ENCODE peak calls at places on chromosomes 3 and 15, in seven cellular contexts. E, O, D, W, F, J and K are unnamed samples.

GRCh38 chr3:175129126-175129525 is 270.0 kb downstream of the NAALADL2 start:
- DNase-seq in O (no peak), E (peak), D (no peak), F (no peak), J (no peak), W (no peak), K (no peak)

GRCh38 chr3:123883111-123883510 is 1.0 kb downstream of the MYLK start:
- DNase-seq in F (no peak), J (no peak), O (no peak), W (no peak), D (no peak), E (no peak), K (no peak)

GRCh38 chr3:13070622-13071021 is 2.6 kb downstream of the IQSEC1 start:
- DNase-seq in D (no peak), E (no peak), W (no peak), F (no peak), O (no peak), J (no peak), K (no peak)

GRCh38 chr15:90394702-90395442 is 6.8 kb downstream of the IQGAP1 start:
- DNase-seq in W (no peak), D (no peak), F (no peak), O (no peak), J (no peak), E (no peak), K (no peak)

GRCh38 chr3:41708176-41708575 is 253.7 kb downstream of the ULK4 start:
- DNase-seq in D (no peak), O (no peak), F (no peak), J (no peak), W (no peak), E (no peak), K (no peak)

GRCh38 chr3:44117239-44117638 is 124.4 kb upstream of the TOPAZ1 start:
- DNase-seq in W (no peak), E (no peak), D (no peak), O (no peak), J (no peak), F (no peak), K (no peak)

GRCh38 chr3:100650651-100651611 is 41.5 kb downstream of the ADGRG7 start:
- DNase-seq in O (no peak), F (no peak), J (no peak), W (no peak), D (no peak), E (peak), K (peak)

GRCh38 chr3:139978966-139979365 is 44.0 kb downstream of the CLSTN2 start:
- DNase-seq in E (no peak), O (no peak), D (no peak), J (no peak), W (no peak), F (no peak), K (no peak)

GRCh38 chr15:23395030-23395692 is 40.6 kb downstream of the GOLGA8S start:
- DNase-seq in O (no peak), E (no peak), D (no peak), W (no peak), J (no peak), F (no peak), K (no peak)

GRCh38 chr3:197454014-197454413 is 101.8 kb downstream of the BDH1 start:
- DNase-seq in F (no peak), W (no peak), J (no peak), D (no peak), E (peak), O (no peak), K (peak)

GRCh38 chr3:60536420-60536819 is 714.8 kb downstream of the FHIT start:
- DNase-seq in O (no peak), E (no peak), W (no peak), J (no peak), D (no peak), F (no peak), K (peak)

GRCh38 chr15:77402740-77403379 is 17.0 kb downstream of the PEAK1 start:
- DNase-seq in W (no peak), D (no peak), F (no peak), J (no peak), E (peak), O (no peak), K (peak)